ENCODE peak calls at places on chromosomes 16 and 17, in four cellular contexts. B, P, Q and U are unnamed samples.

GRCh38 chr16:72168365-72168764 is 3.6 kb downstream of the PMFBP1 start:
- DNase-seq in B (no peak), P (no peak), Q (no peak), U (no peak)

GRCh38 chr17:64974750-64975317 is 55.6 kb upstream of the LRRC37A3 start:
- DNase-seq in B (no peak), P (no peak), Q (peak; percentile 68), U (no peak)

GRCh38 chr16:87463722-87464690 is 28.8 kb downstream of the ZCCHC14 start:
- DNase-seq in B (peak; percentile 42), P (peak; percentile 21), Q (peak; percentile 42), U (no peak)

GRCh38 chr17:48997827-48998556 is 807 bp downstream of the IGF2BP1 start:
- DNase-seq in B (no peak), P (no peak), Q (peak; percentile 70), U (no peak)

GRCh38 chr17:290121-290521 is 62.5 kb downstream of the RPH3AL start:
- DNase-seq in B (no peak), P (no peak), Q (no peak), U (no peak)

GRCh38 chr16:636206-637080 is at the start of gene METTL26:
- DNase-seq in B (peak; percentile 99), P (peak; percentile 95), Q (peak; percentile 92), U (peak; percentile 68)

GRCh38 chr17:80779961-80780380 is 211.7 kb upstream of the CHMP6 start:
- DNase-seq in B (no peak), P (peak; percentile 97), Q (no peak), U (no peak)

GRCh38 chr17:77456951-77457548 is 316.3 kb downstream of the SEC14L1 start:
- DNase-seq in B (no peak), P (no peak), Q (no peak), U (no peak)

GRCh38 chr16:71242601-71243000 is 12.1 kb upstream of the HYDIN start:
- DNase-seq in B (no peak), P (no peak), Q (no peak), U (no peak)

GRCh38 chr17:41186872-41187271 is 2.2 kb upstream of the KRTAP4-1 start:
- DNase-seq in B (no peak), P (no peak), Q (no peak), U (no peak)

GRCh38 chr16:27241658-27242057 is 26.9 kb downstream of the NSMCE1 start:
- DNase-seq in B (no peak), P (no peak), Q (no peak), U (no peak)

GRCh38 chr17:1872976-1873375 is 43.2 kb downstream of the RPA1 start:
- DNase-seq in B (no peak), P (no peak), Q (no peak), U (no peak)

GRCh38 chr17:73782641-73783381 is 138.6 kb upstream of the SDK2 start:
- DNase-seq in B (no peak), P (no peak), Q (peak; percentile 30), U (no peak)

GRCh38 chr17:15502315-15503112 is 35.1 kb upstream of the CDRT4 start:
- DNase-seq in B (peak; percentile 60), P (peak; percentile 11), Q (peak; percentile 60), U (no peak)

GRCh38 chr16:11306381-11306780 is 25.3 kb upstream of the PRM1 start:
- DNase-seq in B (no peak), P (no peak), Q (no peak), U (no peak)

GRCh38 chr16:11258553-11259287 is 2.7 kb upstream of the SOCS1 start:
- DNase-seq in B (peak; percentile 64), P (no peak), Q (no peak), U (peak; percentile 68)

GRCh38 chr16:75780669-75781068 is 54.4 kb upstream of the CPHXL start:
- DNase-seq in B (no peak), P (no peak), Q (no peak), U (no peak)

GRCh38 chr17:38730526-38731379 is 612 bp downstream of the CISD3 start:
- DNase-seq in B (no peak), P (no peak), Q (no peak), U (no peak)

GRCh38 chr16:3712830-3713476 is 4.4 kb downstream of the TRAP1 start:
- DNase-seq in B (no peak), P (no peak), Q (no peak), U (no peak)

GRCh38 chr16:85306071-85306792 is 194.0 kb upstream of the CIBAR2 start:
- DNase-seq in B (peak; percentile 77), P (peak; percentile 39), Q (peak; percentile 85), U (peak; percentile 30)

GRCh38 chr16:19595043-19595767 is 39.7 kb downstream of the VPS35L start:
- DNase-seq in B (no peak), P (no peak), Q (no peak), U (no peak)

GRCh38 chr17:73998246-73999220 is 204.9 kb upstream of the RPL38 start:
- DNase-seq in B (peak; percentile 76), P (peak; percentile 5), Q (peak; percentile 81), U (no peak)

GRCh38 chr16:88383401-88384221 is 852 bp downstream of the ZNF469 start:
- DNase-seq in B (no peak), P (no peak), Q (no peak), U (no peak)

GRCh38 chr16:46638947-46639925 is 18.1 kb upstream of the SHCBP1 start:
- DNase-seq in B (no peak), P (no peak), Q (no peak), U (no peak)

GRCh38 chr16:30476991-30477390 is 4.4 kb downstream of the ITGAL start:
- DNase-seq in B (no peak), P (no peak), Q (no peak), U (no peak)

GRCh38 chr16:4330277-4330882 is 14.5 kb downstream of the GLIS2 start:
- DNase-seq in B (peak; percentile 95), P (no peak), Q (peak; percentile 87), U (no peak)

GRCh38 chr17:19260958-19261357 is 23.8 kb downstream of the EPN2 start:
- DNase-seq in B (no peak), P (no peak), Q (no peak), U (no peak)

GRCh38 chr17:73641779-73642580 is 2.3 kb downstream of the SDK2 start:
- DNase-seq in B (no peak), P (no peak), Q (no peak), U (no peak)

GRCh38 chr16:67782567-67783352 is 23.6 kb downstream of the RANBP10 start:
- DNase-seq in B (no peak), P (no peak), Q (no peak), U (no peak)

GRCh38 chr17:63946440-63947363 is 14.6 kb upstream of the CD79B start:
- DNase-seq in B (peak; percentile 95), P (peak; percentile 45), Q (peak; percentile 89), U (no peak)

GRCh38 chr17:76635659-76636360 is 7.7 kb downstream of the ST6GALNAC1 start:
- DNase-seq in B (no peak), P (no peak), Q (no peak), U (no peak)

GRCh38 chr16:73768786-73769203 is 527.8 kb upstream of the PSMD7 start:
- DNase-seq in B (no peak), P (no peak), Q (no peak), U (no peak)

GRCh38 chr16:12758670-12759558 is 44.8 kb downstream of the CPPED1 start:
- DNase-seq in B (no peak), P (no peak), Q (no peak), U (no peak)

DNA sequence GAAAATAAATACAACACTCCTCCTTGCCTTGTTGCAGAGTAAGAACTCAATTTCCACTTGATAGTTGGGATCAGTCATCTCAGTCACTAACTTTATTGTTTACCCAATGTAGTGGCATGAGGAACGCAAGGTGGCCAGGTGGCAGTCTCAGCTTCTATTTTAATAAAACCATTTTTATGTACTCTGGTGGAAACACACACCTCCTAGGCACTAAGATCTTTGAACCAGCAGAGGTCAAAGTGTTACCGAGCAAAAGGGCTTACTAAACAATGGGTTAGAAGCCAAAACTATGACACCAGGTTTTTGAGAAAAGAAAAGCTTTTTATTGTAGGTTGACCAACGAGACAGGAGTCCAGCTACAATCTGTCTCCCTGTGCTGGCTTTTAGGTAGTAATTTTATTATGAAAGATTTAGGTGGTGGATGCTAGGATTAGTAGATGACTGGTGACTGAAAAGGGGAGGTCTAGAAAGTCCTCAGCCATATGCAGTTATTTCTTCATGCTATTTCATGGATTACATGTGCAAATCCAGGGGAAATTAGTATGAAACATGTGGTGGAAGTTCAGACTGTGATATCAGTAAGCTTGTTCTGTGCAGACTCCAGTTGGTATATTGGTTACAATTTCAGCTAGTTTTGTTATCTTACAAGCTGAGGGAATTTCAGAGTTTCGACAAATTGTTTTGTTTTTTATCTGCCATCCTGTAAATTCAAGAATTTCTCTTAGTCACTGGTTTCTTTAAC is 122.3 kb downstream of the PCTP start:
- DNase-seq in B (no peak), P (no peak), Q (no peak), U (no peak)
- TF ChIP-seq SPI1 in B (no peak), P (no peak), Q (no peak), U (no peak)

DNA sequence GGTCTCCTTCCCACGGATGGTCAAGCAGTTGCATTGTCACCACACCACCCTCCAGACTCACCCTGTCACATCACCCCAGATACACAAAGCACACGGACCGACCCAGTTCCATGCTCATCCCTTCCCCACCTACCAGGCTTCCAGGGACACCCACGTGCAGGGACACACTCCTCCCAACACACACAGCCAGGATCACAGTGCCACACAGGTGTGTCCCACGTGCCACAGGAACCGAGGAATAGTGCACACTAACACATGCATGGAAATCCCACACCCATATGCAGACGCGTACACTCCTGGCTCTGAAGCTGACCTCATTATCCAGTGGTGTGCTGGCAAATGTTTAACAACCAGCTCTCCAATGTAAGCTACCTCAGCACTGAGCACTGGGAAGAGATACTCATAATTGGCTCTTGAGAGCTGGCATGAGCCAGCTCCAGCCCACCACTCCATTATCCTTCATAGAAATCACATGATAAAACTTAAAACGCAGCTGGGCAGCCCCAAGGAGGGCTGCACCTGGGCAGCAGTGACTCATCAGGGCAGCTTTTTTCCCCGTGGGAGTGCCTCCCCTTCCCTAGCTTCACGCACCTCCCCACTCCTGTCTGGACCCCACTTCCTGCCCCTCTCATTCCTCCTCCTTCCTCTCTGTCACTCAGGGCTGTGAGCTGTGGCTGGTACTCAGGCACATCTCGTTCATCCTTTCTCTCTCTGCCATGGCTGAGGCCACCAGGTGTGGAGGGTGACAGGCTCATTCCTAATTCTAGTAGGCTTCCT is 15.0 kb upstream of the TBX21 start:
- DNase-seq in B (no peak), P (no peak), Q (no peak), U (no peak)
- TF ChIP-seq SPI1 in B (no peak), P (no peak), Q (no peak), U (no peak)

GRCh38 chr17:57625957-57626356 is 119.1 kb downstream of the CCDC182 start:
- DNase-seq in B (no peak), P (no peak), Q (no peak), U (no peak)
- TF ChIP-seq SPI1 in B (no peak), P (no peak), Q (no peak), U (no peak)

DNA sequence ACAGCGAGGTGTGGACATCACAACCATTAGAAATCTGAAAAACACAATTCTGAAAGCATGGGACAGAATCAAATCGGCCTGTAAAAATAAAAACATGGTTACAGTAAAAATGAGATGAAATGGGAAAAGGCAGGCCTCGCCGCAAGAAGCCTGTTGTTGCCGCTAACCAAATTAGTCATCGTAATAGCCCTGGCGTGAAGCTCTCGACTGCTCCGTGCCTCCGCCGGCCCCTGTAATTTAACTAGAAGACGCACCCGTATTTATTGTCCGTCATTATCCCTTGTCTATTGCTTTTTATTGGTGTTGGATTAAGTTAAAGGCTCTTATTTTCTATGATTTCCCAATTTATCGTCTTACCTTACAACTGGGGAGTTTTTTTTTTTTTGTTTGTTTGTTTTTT is 334.6 kb upstream of the EEF2KMT start:
- DNase-seq in B (no peak), P (no peak), Q (no peak), U (no peak)
- TF ChIP-seq SPI1 in B (no peak), P (no peak), Q (no peak), U (no peak)